ENCODE peak calls at places on chromosomes 7 and 10, in eight cellular contexts. I is lung; O is NCI-H345; D is IMR-90; G is AG20443; F is stimulated activated CD8-positive, alpha-beta memory T cell treated with anti-CD3 and anti-CD28 coated beads, Interleukin-7, amount 100 ng/mL, for 24 hours; C is GM12865; B is KBM-7. V is an unnamed sample.
A peak's percentile ranks its signal among the peaks of the same experiment; 100 is the strongest.

GRCh38 chr7:2154121-2154520 is 78.6 kb downstream of the MAD1L1 start:
- DNase-seq in D (no peak), B (no peak), I (no peak), C (no peak), O (no peak), F (no peak), G (no peak), V (no peak)

GRCh38 chr10:36224431-36224985 is 582.4 kb upstream of the FZD8 start:
- DNase-seq in C (no peak), I (no peak), F (no peak), G (no peak), O (no peak), D (peak; percentile 19), B (no peak), V (no peak)

GRCh38 chr7:70674268-70675025 is 457.5 kb upstream of the GALNT17 start:
- DNase-seq in O (no peak), D (no peak), F (no peak), I (no peak), B (no peak), C (no peak), G (no peak), V (no peak)

GRCh38 chr10:58756126-58756525 is 243.5 kb downstream of the BICC1 start:
- DNase-seq in I (no peak), G (peak; percentile 57), O (no peak), C (no peak), F (no peak), D (peak; percentile 74), B (no peak), V (no peak)

GRCh38 chr7:2821161-2821841 is 22.8 kb downstream of the GNA12 start:
- DNase-seq in O (peak; percentile 61), G (peak; percentile 48), B (peak; percentile 30), D (peak; percentile 83), C (peak; percentile 75), I (no peak), F (no peak), V (no peak)

GRCh38 chr10:8444630-8445029 is 390.1 kb downstream of the GATA3 start:
- DNase-seq in B (no peak), F (no peak), I (no peak), O (no peak), D (no peak), C (no peak), G (no peak), V (no peak)

GRCh38 chr7:11341285-11341944 is 367.7 kb downstream of the PHF14 start:
- DNase-seq in C (peak; percentile 48), D (no peak), I (no peak), F (no peak), B (peak; percentile 36), G (peak; percentile 17), O (peak; percentile 71), V (peak; percentile 3)

GRCh38 chr10:93812664-93813338 is 55.1 kb downstream of the LGI1 start:
- DNase-seq in G (no peak), F (no peak), C (no peak), I (no peak), D (no peak), O (no peak), B (no peak), V (no peak)

GRCh38 chr7:37645276-37646040 is 38.1 kb upstream of the GPR141 start:
- DNase-seq in C (peak; percentile 9), O (no peak), B (peak; percentile 23), I (no peak), F (no peak), D (no peak), G (no peak), V (no peak)

GRCh38 chr7:22632674-22633073 is 94.3 kb upstream of the IL6 start:
- DNase-seq in B (no peak), F (no peak), G (no peak), D (no peak), C (no peak), O (no peak), I (no peak), V (no peak)

GRCh38 chr7:106460792-106461254 is 176.0 kb upstream of the NAMPT start:
- DNase-seq in B (no peak), O (no peak), I (no peak), F (no peak), G (no peak), C (no peak), D (no peak), V (no peak)

GRCh38 chr7:98514211-98515150 is 102.6 kb upstream of the NPTX2 start:
- DNase-seq in D (no peak), O (no peak), I (no peak), B (no peak), F (no peak), G (no peak), C (no peak), V (no peak)

GRCh38 chr7:157745721-157746709 is 409.2 kb downstream of the DNAJB6 start:
- DNase-seq in B (no peak), F (no peak), O (no peak), C (no peak), I (no peak), G (no peak), D (no peak), V (no peak)

GRCh38 chr10:47049906-47050305 is 138.7 kb downstream of the PTPN20 start:
- DNase-seq in G (no peak), O (no peak), F (no peak), I (no peak), B (no peak), C (no peak), D (no peak), V (no peak)

GRCh38 chr7:130394421-130395188 is 14.3 kb downstream of the CPA1 start:
- DNase-seq in C (peak; percentile 48), G (no peak), O (no peak), B (peak; percentile 73), F (no peak), I (no peak), D (no peak), V (no peak)

GRCh38 chr10:49387029-49387428 is 8.9 kb downstream of the DRGX start:
- DNase-seq in I (no peak), G (peak; percentile 83), F (no peak), C (no peak), O (no peak), D (peak; percentile 94), B (no peak), V (no peak)

GRCh38 chr7:29748286-29749099 is 57.8 kb upstream of the WIPF3 start:
- DNase-seq in G (peak; percentile 27), C (peak; percentile 27), I (no peak), F (no peak), B (peak; percentile 47), O (peak; percentile 57), D (peak; percentile 45), V (no peak)

GRCh38 chr7:139915864-139916716 is 87.0 kb downstream of the TBXAS1 start:
- DNase-seq in C (peak; percentile 93), I (peak; percentile 54), B (peak; percentile 73), G (peak; percentile 94), F (peak; percentile 30), O (no peak), D (peak; percentile 99), V (peak; percentile 44)

GRCh38 chr7:116938678-116939077 is 14.6 kb upstream of the ST7 start:
- DNase-seq in O (no peak), F (no peak), B (no peak), D (no peak), G (no peak), I (no peak), C (no peak), V (no peak)

GRCh38 chr7:124918662-124919061 is 11.0 kb downstream of the POT1 start:
- DNase-seq in O (no peak), I (no peak), C (peak; percentile 54), D (peak; percentile 2), G (no peak), B (no peak), F (no peak), V (no peak)

GRCh38 chr7:112421666-112422486 is 28.4 kb upstream of the IFRD1 start:
- DNase-seq in O (no peak), F (no peak), G (no peak), B (peak; percentile 79), D (no peak), I (no peak), C (peak; percentile 9), V (no peak)

GRCh38 chr10:86298501-86299001 is 68.0 kb downstream of the GRID1 start:
- DNase-seq in B (no peak), G (no peak), C (no peak), I (no peak), F (no peak), O (no peak), D (no peak), V (no peak)

GRCh38 chr10:86443069-86443468 is 76.5 kb upstream of the GRID1 start:
- DNase-seq in O (no peak), F (no peak), I (no peak), B (no peak), D (peak; percentile 82), C (no peak), G (no peak), V (no peak)

GRCh38 chr7:34066968-34067367 is 161.6 kb downstream of the BMPER start:
- DNase-seq in F (no peak), G (no peak), I (no peak), O (peak; percentile 79), C (no peak), B (no peak), D (no peak), V (no peak)

V was measured in mucosa of descending colon.